ENCODE peak calls at places on chromosomes 11 and 22, in four cellular contexts. Q is B cell, L is heart right ventricle, J is H9. S is an unnamed sample.

GRCh38 chr11:45653277-45653676 is 12.1 kb downstream of the CHST1 start:
- DNase-seq in J (peak), Q (no peak), L (no peak), S (no peak)

GRCh38 chr11:17976651-17977050 is 36.2 kb downstream of the SERGEF start:
- DNase-seq in Q (no peak), J (no peak), L (no peak), S (no peak)

GRCh38 chr11:21405403-21405802 is 736.0 kb downstream of the NELL1 start:
- DNase-seq in J (no peak), Q (no peak), L (no peak), S (no peak)

GRCh38 chr11:132310390-132311375 is 940.3 kb downstream of the NTM start:
- DNase-seq in L (no peak), Q (no peak), J (no peak), S (peak)

GRCh38 chr11:326842-327580 is 6.4 kb upstream of the IFITM3 start:
- DNase-seq in J (no peak), L (peak), Q (peak), S (peak)

GRCh38 chr11:17519031-17519430 is 25.2 kb downstream of the USH1C start:
- DNase-seq in J (no peak), L (no peak), Q (no peak), S (no peak)

GRCh38 chr11:69055598-69056516 is 7.1 kb downstream of the TPCN2 start:
- DNase-seq in L (no peak), J (no peak), Q (peak), S (peak)

GRCh38 chr22:22548349-22548716 is 10.7 kb downstream of the PRAME start:
- DNase-seq in L (no peak), J (no peak), Q (no peak), S (no peak)

GRCh38 chr11:14320020-14320419 is 39.0 kb downstream of the RRAS2 start:
- DNase-seq in Q (peak), L (no peak), J (no peak), S (no peak)

GRCh38 chr11:131808466-131808865 is 438.1 kb downstream of the NTM start:
- DNase-seq in J (no peak), Q (no peak), L (no peak), S (no peak)

GRCh38 chr11:9158898-9159391 is 67.5 kb upstream of the SCUBE2 start:
- DNase-seq in J (no peak), Q (no peak), L (no peak), S (no peak)

GRCh38 chr11:30914143-30914762 is 328.1 kb upstream of the MPPED2 start:
- DNase-seq in L (peak), Q (peak), J (peak), S (peak)

GRCh38 chr11:93169950-93170561 is 27.7 kb downstream of the SLC36A4 start:
- DNase-seq in L (no peak), Q (no peak), J (no peak), S (peak)

GRCh38 chr11:17439316-17439782 is 37.3 kb downstream of the ABCC8 start:
- DNase-seq in Q (no peak), J (peak), L (no peak), S (no peak)

GRCh38 chr11:38594881-38595280 is 1996.8 kb upstream of the RAG2 start:
- DNase-seq in Q (no peak), J (no peak), L (no peak), S (no peak)

GRCh38 chr11:24622262-24622661 is 125.4 kb downstream of the LUZP2 start:
- DNase-seq in L (no peak), Q (no peak), J (no peak), S (no peak)

GRCh38 chr11:71286701-71287643 is 34.6 kb upstream of the SHANK2 start:
- DNase-seq in Q (no peak), J (peak), L (no peak), S (no peak)

GRCh38 chr11:57214087-57214395 is 23.0 kb downstream of the APLNR start:
- DNase-seq in L (no peak), J (no peak), Q (no peak), S (no peak)

GRCh38 chr22:17770180-17771077 is 3.8 kb downstream of the BID start:
- DNase-seq in J (no peak), L (no peak), Q (no peak), S (no peak)

GRCh38 chr11:77147668-77148321 is 19.7 kb downstream of the MYO7A start:
- DNase-seq in Q (peak), L (no peak), J (peak), S (peak)

GRCh38 chr11:64250875-64251721 is at the start of gene PLCB3:
- DNase-seq in Q (peak), L (peak), J (peak), S (peak)

GRCh38 chr11:78331711-78332110 is 85.9 kb downstream of the GAB2 start:
- DNase-seq in J (no peak), Q (no peak), L (no peak), S (no peak)

GRCh38 chr11:130780437-130780836 is 135.8 kb downstream of the SNX19 start:
- DNase-seq in L (no peak), J (no peak), Q (no peak), S (no peak)

GRCh38 chr11:2132874-2133480 is 6.2 kb downstream of the IGF2 start:
- DNase-seq in Q (no peak), J (no peak), L (no peak), S (no peak)

GRCh38 chr11:79294845-79295520 is 145.8 kb downstream of the TENM4 start:
- DNase-seq in J (no peak), Q (no peak), L (no peak), S (no peak)

GRCh38 chr11:13487661-13488030 is 8.2 kb downstream of the PTH start:
- DNase-seq in J (peak), Q (peak), L (no peak), S (peak)

GRCh38 chr11:120184946-120185677 is 25.7 kb upstream of the OAF start:
- DNase-seq in Q (no peak), L (peak), J (no peak), S (no peak)

GRCh38 chr22:27804683-27805297 is 3.2 kb upstream of the MN1 start:
- DNase-seq in Q (peak), J (peak), L (peak), S (peak)

GRCh38 chr11:61969838-61970452 is 2.5 kb upstream of the FTH1 start:
- DNase-seq in J (no peak), L (no peak), Q (no peak), S (no peak)

GRCh38 chr11:15987044-15987443 is 369.3 kb downstream of the SOX6 start:
- DNase-seq in J (no peak), Q (no peak), L (no peak), S (no peak)

GRCh38 chr11:15991174-15991655 is 365.1 kb downstream of the SOX6 start:
- DNase-seq in L (no peak), Q (no peak), J (no peak), S (no peak)

GRCh38 chr11:15989685-15990084 is 366.7 kb downstream of the SOX6 start:
- DNase-seq in Q (no peak), J (no peak), L (no peak), S (no peak)

GRCh38 chr11:15985863-15986139 is 370.5 kb downstream of the SOX6 start:
- DNase-seq in Q (no peak), J (no peak), L (no peak), S (no peak)

GRCh38 chr11:15988693-15989231 is 367.6 kb downstream of the SOX6 start:
- DNase-seq in Q (no peak), J (peak), L (no peak), S (no peak)
- TF ChIP-seq CTCF in Q (no peak), J (peak), L (peak), S (no peak)

DNA sequence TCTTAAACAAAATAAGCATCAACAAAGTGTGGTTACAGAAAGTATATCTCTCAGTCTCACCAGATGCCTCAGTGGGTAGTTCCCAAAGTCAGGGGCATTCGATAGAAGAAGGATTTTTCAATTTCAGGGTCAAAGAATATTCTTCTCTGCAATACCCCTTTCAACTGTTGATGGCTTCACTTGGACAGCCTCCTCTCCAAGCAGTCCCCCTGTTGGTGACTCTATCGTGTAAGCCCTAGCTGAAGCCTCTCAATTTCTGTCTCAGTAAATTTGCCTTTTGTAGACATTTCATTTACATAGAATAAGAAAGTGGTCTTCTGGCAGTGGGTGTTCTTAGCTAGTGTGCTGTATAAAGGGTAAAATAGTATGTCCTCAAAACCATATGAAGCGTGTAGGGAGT is 11.3 kb upstream of the CCDC83 start:
- DNase-seq in J (no peak), Q (no peak), L (no peak), S (no peak)
- TF ChIP-seq CTCF in J (no peak), Q (no peak), L (no peak), S (no peak)

GRCh38 chr11:55719608-55720160 is 53.6 kb upstream of the OR5D13 start:
- DNase-seq in Q (no peak), L (no peak), J (no peak), S (no peak)

DNA sequence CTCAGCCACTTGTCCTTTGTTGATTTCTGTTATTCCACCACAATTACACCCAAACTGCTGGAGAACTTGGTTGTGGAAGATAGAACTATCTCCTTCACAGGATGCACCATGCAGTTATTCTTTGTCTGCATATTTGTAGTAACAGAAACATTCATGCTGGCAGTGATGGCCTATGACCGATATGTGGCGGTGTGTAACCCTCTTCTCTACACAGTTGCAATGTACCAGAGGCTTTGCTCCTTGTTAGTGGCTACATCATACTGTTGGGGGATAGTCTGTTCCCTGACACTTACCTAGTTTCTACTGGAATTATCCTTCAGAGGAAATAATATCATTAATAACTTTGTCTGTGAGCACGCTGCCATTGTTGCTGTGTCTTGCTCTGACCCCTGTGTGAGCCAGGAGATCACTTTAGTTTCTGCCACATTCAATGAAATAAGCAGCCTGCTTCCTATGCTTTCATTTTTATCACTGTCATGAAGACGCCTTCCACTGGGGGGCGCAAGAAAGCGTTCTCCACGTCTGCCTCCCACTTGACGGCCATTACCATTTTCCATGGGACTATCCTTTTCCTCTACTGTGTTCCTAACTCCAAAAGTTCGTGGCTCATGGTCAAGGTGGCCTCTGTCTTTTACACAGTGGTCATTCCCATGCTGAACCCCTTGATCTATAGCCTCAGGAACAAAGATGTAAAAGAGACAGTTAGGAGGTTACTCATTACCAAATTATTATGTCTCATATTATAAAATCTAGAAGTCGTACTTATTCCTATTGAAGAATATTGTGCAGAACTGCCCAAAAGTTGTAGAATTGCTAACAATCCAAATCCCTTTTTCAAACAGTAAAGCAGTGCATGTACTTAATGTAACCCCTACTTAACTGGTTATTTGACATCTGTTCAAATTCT is 53.2 kb downstream of the OR4C6 start:
- DNase-seq in L (no peak), J (no peak), Q (no peak), S (no peak)
- TF ChIP-seq CTCF in L (peak), J (peak), Q (no peak), S (peak)

DNA sequence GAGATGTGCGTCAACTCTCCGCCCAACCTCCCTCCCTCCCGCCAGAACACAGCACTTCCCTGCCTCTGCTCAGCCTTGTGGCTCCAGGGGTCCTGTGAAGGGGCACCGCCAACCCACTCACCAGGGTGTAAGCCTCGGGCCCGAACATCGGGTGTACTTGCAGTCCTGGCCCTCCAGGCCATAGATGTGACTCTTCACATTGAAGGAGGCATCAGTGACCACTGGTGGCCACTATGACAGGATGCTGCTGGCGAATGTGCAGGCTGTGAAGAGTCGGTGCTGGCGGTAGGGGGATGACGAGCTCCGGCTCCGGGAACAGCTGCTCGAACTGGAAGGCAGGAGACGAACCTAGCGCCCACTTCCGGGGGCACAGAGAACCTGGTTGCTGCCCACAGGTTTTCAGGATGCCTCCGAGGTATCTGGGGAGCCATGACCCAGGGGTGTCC is 97.4 kb downstream of the MED15 start:
- DNase-seq in Q (no peak), J (peak), L (no peak), S (no peak)
- TF ChIP-seq CTCF in Q (no peak), J (no peak), L (no peak), S (no peak)

DNA sequence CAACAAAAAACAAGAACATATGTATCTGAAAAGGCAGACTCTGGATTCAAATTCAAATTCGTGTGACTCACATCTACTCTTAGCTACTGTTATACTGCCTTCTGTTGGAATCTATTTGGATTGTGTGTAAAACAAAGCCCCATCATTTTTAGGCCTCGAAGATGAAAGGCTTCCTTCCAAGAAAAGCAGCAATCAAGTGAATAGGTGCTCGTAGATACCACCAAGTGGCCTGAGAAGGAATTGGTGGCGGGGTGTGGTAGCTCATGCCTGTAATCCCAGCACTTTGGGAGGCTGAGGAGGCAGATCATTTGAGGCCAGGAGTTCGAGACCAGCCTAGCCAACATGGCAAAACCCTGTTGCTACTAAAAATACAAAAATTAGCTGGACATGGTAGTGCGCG is 4.2 kb downstream of the GRAMD1B start:
- DNase-seq in Q (no peak), J (peak), L (no peak), S (peak)
- TF ChIP-seq CTCF in Q (no peak), J (peak), L (peak), S (peak)

GRCh38 chr11:20336056-20336455 is 27.5 kb upstream of the HTATIP2 start:
- DNase-seq in L (no peak), J (no peak), Q (no peak), S (no peak)

GRCh38 chr11:20342347-20343279 is 20.9 kb upstream of the HTATIP2 start:
- DNase-seq in L (no peak), J (peak), Q (no peak), S (no peak)

GRCh38 chr11:20337526-20338154 is 25.9 kb upstream of the HTATIP2 start:
- DNase-seq in J (peak), L (no peak), Q (no peak), S (peak)
- TF ChIP-seq CTCF in J (peak), L (peak), Q (no peak), S (no peak)

DNA sequence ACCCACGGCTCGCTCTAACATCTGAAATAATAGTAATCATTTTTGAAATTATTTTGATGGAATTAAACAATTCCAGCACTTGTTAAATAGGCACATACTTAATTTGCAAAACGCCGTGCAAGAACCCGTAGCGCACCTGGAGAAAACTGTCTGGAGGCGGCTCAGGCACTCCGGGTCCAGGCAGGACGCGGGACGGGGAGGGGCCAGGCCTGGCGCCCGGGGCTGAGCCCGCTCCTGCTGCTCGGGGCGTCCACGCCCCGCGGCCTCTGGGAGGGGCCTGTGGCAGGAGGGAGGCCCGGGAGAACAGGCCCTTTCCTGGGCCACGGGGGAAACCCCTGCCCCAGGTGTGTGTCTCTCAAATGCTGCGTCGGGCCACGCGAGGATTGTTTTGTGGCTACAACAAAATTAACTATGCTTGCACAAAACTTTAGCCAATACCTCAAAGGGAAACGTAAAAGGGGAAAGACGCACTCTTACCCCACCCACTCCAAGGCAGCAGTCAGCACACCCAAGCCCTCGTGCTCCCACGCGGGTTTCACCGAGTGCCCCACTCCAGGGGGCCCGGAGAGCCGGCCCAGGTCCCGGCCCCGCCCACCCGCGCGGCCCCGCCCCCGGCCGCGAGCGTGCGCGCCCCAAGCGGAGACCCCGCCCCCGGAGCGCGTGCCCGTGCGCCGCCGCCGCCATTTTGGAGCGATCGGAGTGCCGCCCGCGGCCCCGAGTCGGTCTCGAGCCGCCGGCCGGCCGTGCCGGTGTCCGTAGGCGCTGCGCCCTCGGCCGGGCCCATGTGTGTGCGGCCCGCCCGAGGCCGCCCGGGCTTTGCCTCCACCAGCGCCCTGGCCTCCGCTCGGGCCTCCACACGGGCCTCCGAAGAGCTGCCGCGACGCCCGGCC is at the start of gene PPP6R2:
- DNase-seq in J (peak), L (peak), Q (peak), S (peak)
- TF ChIP-seq CTCF in J (no peak), L (no peak), Q (peak), S (no peak)